ENCODE peak calls at places on chromosomes 12 and 14, in four cellular contexts. One of them, this sample, is unnamed. For H3K4me1 and H3K27me3, the result is how much of the 10 kb centered on the place peaks cover.

GRCh38 chr14:103527408-103528157 is 1.4 kb upstream of the TRMT61A start:
- DNase-seq in small intestine: no peak
- DNase-seq in naive thymus-derived CD4-positive, alpha-beta T cell: no peak
- DNase-seq in lung: no peak
- DNase-seq in this sample: no peak

GRCh38 chr14:104277416-104278213 is 139.2 kb downstream of the KIF26A start:
- DNase-seq in small intestine: no peak
- DNase-seq in naive thymus-derived CD4-positive, alpha-beta T cell: no peak
- DNase-seq in lung: no peak
- DNase-seq in this sample: no peak

GRCh38 chr12:104520242-104520900 is 63.6 kb downstream of the CHST11 start:
- DNase-seq in lung: no peak
- DNase-seq in naive thymus-derived CD4-positive, alpha-beta T cell: no peak
- DNase-seq in small intestine: no peak
- DNase-seq in this sample: peak

GRCh38 chr12:122473543-122474323 is 27.0 kb downstream of the ZCCHC8 start:
- DNase-seq in naive thymus-derived CD4-positive, alpha-beta T cell: no peak
- DNase-seq in small intestine: no peak
- DNase-seq in lung: no peak
- DNase-seq in this sample: no peak

GRCh38 chr12:86710110-86710509 is 453.9 kb upstream of the MGAT4C start:
- DNase-seq in lung: no peak
- DNase-seq in naive thymus-derived CD4-positive, alpha-beta T cell: no peak
- DNase-seq in small intestine: no peak
- DNase-seq in this sample: no peak

GRCh38 chr14:50363734-50364113 is 33.0 kb downstream of the CDKL1 start:
- DNase-seq in lung: no peak
- DNase-seq in small intestine: peak
- DNase-seq in naive thymus-derived CD4-positive, alpha-beta T cell: peak
- DNase-seq in this sample: no peak

GRCh38 chr14:37223947-37224474 is 26.3 kb downstream of the MIPOL1 start:
- DNase-seq in naive thymus-derived CD4-positive, alpha-beta T cell: no peak
- DNase-seq in lung: no peak
- DNase-seq in small intestine: no peak
- DNase-seq in this sample: no peak

GRCh38 chr14:68405959-68406358 is 386.9 kb downstream of the ZFP36L1 start:
- DNase-seq in naive thymus-derived CD4-positive, alpha-beta T cell: no peak
- DNase-seq in lung: no peak
- DNase-seq in small intestine: no peak
- DNase-seq in this sample: no peak

GRCh38 chr14:59126714-59127436 is 61.6 kb upstream of the DAAM1 start:
- DNase-seq in lung: no peak
- DNase-seq in naive thymus-derived CD4-positive, alpha-beta T cell: peak
- DNase-seq in small intestine: peak
- DNase-seq in this sample: peak

GRCh38 chr12:80860206-80860605 is 77.5 kb downstream of the LIN7A start:
- DNase-seq in lung: no peak
- DNase-seq in naive thymus-derived CD4-positive, alpha-beta T cell: no peak
- DNase-seq in small intestine: no peak
- DNase-seq in this sample: no peak

GRCh38 chr12:71438670-71439361 is 782 bp upstream of the LGR5 start:
- DNase-seq in lung: no peak
- DNase-seq in naive thymus-derived CD4-positive, alpha-beta T cell: no peak
- DNase-seq in small intestine: peak
- DNase-seq in this sample: no peak

GRCh38 chr14:67533754-67534085 is 630 bp downstream of the PLEKHH1 start:
- DNase-seq in naive thymus-derived CD4-positive, alpha-beta T cell: no peak
- DNase-seq in lung: no peak
- DNase-seq in small intestine: peak
- DNase-seq in this sample: peak

GRCh38 chr12:121799842-121800693 is 3.7 kb upstream of the SETD1B start:
- DNase-seq in small intestine: peak
- DNase-seq in lung: peak
- DNase-seq in naive thymus-derived CD4-positive, alpha-beta T cell: peak
- DNase-seq in this sample: peak

GRCh38 chr12:56151672-56152131 is 685 bp upstream of the MYL6B start:
- DNase-seq in small intestine: peak
- DNase-seq in lung: peak
- DNase-seq in naive thymus-derived CD4-positive, alpha-beta T cell: peak
- DNase-seq in this sample: peak

GRCh38 chr12:2378835-2379330 is 326.1 kb downstream of the CACNA1C start:
- DNase-seq in small intestine: no peak
- DNase-seq in naive thymus-derived CD4-positive, alpha-beta T cell: no peak
- DNase-seq in lung: no peak
- DNase-seq in this sample: no peak

GRCh38 chr12:3998968-3999792 is 126.0 kb upstream of the PARP11 start:
- DNase-seq in small intestine: peak
- DNase-seq in lung: peak
- DNase-seq in naive thymus-derived CD4-positive, alpha-beta T cell: no peak
- DNase-seq in this sample: no peak

DNA sequence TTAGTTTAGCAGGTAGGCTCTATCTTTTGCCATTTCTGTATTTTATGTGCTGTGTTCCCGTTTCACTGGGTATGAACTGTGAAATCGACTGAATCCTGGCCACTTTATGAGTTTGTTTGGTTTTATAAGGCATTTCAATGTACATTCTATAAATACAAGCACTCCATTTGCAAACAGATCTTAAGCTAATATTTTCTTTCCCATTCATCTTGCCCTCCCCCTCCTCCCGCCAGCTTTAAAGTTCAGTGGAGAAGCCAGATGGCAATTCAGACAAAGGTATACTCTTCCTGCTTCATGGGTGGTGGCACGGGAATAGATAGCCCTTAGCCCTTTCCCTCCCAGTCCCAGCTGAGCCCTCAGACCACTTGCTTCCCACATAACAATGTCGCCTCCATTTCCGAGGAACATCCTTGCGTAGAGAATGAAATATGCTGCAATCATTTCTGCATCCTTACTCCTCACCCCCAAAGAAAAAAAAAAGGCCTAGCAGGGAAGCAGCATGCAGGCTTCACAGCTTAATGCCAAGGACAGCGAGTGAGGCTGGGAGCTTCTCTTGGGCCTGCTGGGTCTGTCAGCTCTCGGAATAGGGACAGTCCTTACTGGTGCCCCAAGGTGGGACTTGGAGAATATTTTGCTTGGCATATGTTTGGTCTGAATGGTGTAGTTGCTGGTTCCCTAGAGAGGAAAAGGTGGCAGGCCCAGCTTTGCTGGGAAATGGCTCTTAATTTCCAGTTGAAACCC is 52.8 kb upstream of the SRSF5 start:
- DNase-seq in lung: no peak
- DNase-seq in naive thymus-derived CD4-positive, alpha-beta T cell: no peak
- DNase-seq in small intestine: peak
- DNase-seq in this sample: no peak
- H3K4me1 ChIP-seq in lung: under half
- H3K4me1 ChIP-seq in naive thymus-derived CD4-positive, alpha-beta T cell: under half
- H3K4me1 ChIP-seq in small intestine: under half
- H3K4me1 ChIP-seq in this sample: under half

GRCh38 chr14:51648296-51648695 is 3.4 kb upstream of the FRMD6 start:
- DNase-seq in lung: no peak
- DNase-seq in small intestine: no peak
- DNase-seq in naive thymus-derived CD4-positive, alpha-beta T cell: no peak
- DNase-seq in this sample: no peak

GRCh38 chr14:51653096-51653814 is 1.5 kb downstream of the FRMD6 start:
- DNase-seq in naive thymus-derived CD4-positive, alpha-beta T cell: peak
- DNase-seq in lung: no peak
- DNase-seq in small intestine: no peak
- DNase-seq in this sample: peak

GRCh38 chr14:51652168-51653095 is 722 bp downstream of the FRMD6 start:
- DNase-seq in small intestine: peak
- DNase-seq in lung: peak
- DNase-seq in naive thymus-derived CD4-positive, alpha-beta T cell: no peak
- DNase-seq in this sample: no peak

GRCh38 chr14:51651388-51652167 is at the start of gene FRMD6:
- DNase-seq in lung: peak
- DNase-seq in naive thymus-derived CD4-positive, alpha-beta T cell: peak
- DNase-seq in small intestine: peak
- DNase-seq in this sample: peak

GRCh38 chr14:51650721-51651387 is 856 bp upstream of the FRMD6 start:
- DNase-seq in small intestine: no peak
- DNase-seq in lung: no peak
- DNase-seq in naive thymus-derived CD4-positive, alpha-beta T cell: no peak
- DNase-seq in this sample: no peak
- H3K4me3 ChIP-seq in small intestine: peak
- H3K4me3 ChIP-seq in lung: peak
- H3K4me3 ChIP-seq in naive thymus-derived CD4-positive, alpha-beta T cell: peak
- H3K4me3 ChIP-seq in this sample: peak

GRCh38 chr14:99837822-99838221 is 44.6 kb downstream of the EML1 start:
- DNase-seq in naive thymus-derived CD4-positive, alpha-beta T cell: no peak
- DNase-seq in lung: no peak
- DNase-seq in small intestine: no peak
- DNase-seq in this sample: no peak
- H3K27me3 ChIP-seq in naive thymus-derived CD4-positive, alpha-beta T cell: under half
- H3K27me3 ChIP-seq in lung: under half
- H3K27me3 ChIP-seq in small intestine: under half
- H3K27me3 ChIP-seq in this sample: under half

GRCh38 chr14:52583544-52583943 is 30.9 kb downstream of the GPR137C start:
- DNase-seq in small intestine: no peak
- DNase-seq in naive thymus-derived CD4-positive, alpha-beta T cell: no peak
- DNase-seq in lung: no peak
- DNase-seq in this sample: no peak
- H3K4me1 ChIP-seq in small intestine: under half
- H3K4me1 ChIP-seq in naive thymus-derived CD4-positive, alpha-beta T cell: under half
- H3K4me1 ChIP-seq in lung: under half
- H3K4me1 ChIP-seq in this sample: under half